ENCODE peak calls at places on chromosomes 5 and 9, in six cellular contexts. E is left lung, P is cardiac muscle cell, A is coronary artery, W is pulmonary artery endothelial cell, J is heart left ventricle. H is an unnamed sample.
A peak's percentile ranks its signal among the peaks of the same experiment; 100 is the strongest.

GRCh38 chr5:131329187-131329540 is 65.3 kb downstream of the CDC42SE2 start:
- DNase-seq in E (no peak), P (no peak), A (no peak), W (no peak), J (no peak), H (no peak)

GRCh38 chr5:11385251-11385900 is 518.9 kb downstream of the CTNND2 start:
- DNase-seq in E (no peak), P (no peak), A (no peak), W (no peak), J (no peak), H (peak; percentile 20)

GRCh38 chr9:101465330-101465915 is 29.8 kb upstream of the ALDOB start:
- DNase-seq in E (peak; percentile 27), P (peak; percentile 48), A (no peak), W (no peak), J (peak; percentile 33), H (peak; percentile 62)

GRCh38 chr5:131462479-131462878 is 172.6 kb downstream of the RAPGEF6 start:
- DNase-seq in E (no peak), P (no peak), A (no peak), W (peak; percentile 27), J (no peak), H (no peak)

GRCh38 chr9:69411246-69411645 is 86.2 kb downstream of the ENTREP1 start:
- DNase-seq in E (no peak), P (no peak), A (no peak), W (no peak), J (no peak), H (no peak)

GRCh38 chr5:79518718-79519117 is 4.8 kb upstream of the HOMER1 start:
- DNase-seq in E (no peak), P (no peak), A (no peak), W (no peak), J (no peak), H (no peak)

GRCh38 chr9:125701351-125701750 is 5.7 kb downstream of the MAPKAP1 start:
- DNase-seq in E (no peak), P (no peak), A (no peak), W (no peak), J (no peak), H (no peak)

GRCh38 chr9:5870691-5871090 is 20.0 kb upstream of the MLANA start:
- DNase-seq in E (no peak), P (no peak), A (no peak), W (no peak), J (no peak), H (no peak)

GRCh38 chr5:55868846-55869245 is 17.7 kb downstream of the IL31RA start:
- DNase-seq in E (no peak), P (no peak), A (no peak), W (peak; percentile 98), J (peak; percentile 50), H (no peak)

GRCh38 chr9:91785403-91785917 is 164.6 kb downstream of the ROR2 start:
- DNase-seq in E (no peak), P (no peak), A (no peak), W (no peak), J (no peak), H (no peak)

H was measured in G401.